ENCODE peak calls at places on chromosomes 5 and 9, in five cellular contexts. One of them, this sample, is unnamed.

GRCh38 chr5:132684496-132684895 is 10.7 kb downstream of the IL4 start:
- DNase-seq in neuronal stem cell: no peak
- DNase-seq in H9: no peak
- DNase-seq in H1: no peak
- DNase-seq in mesenchymal stem cell: no peak
- DNase-seq in this sample: no peak

GRCh38 chr5:71586052-71586940 is 844 bp upstream of the MCCC2 start:
- DNase-seq in neuronal stem cell: no peak
- DNase-seq in mesenchymal stem cell: no peak
- DNase-seq in H9: no peak
- DNase-seq in H1: no peak
- DNase-seq in this sample: no peak

GRCh38 chr9:16720386-16720785 is 150.1 kb downstream of the BNC2 start:
- DNase-seq in H1: no peak
- DNase-seq in mesenchymal stem cell: no peak
- DNase-seq in neuronal stem cell: no peak
- DNase-seq in H9: no peak
- DNase-seq in this sample: no peak

GRCh38 chr5:166845044-166845443 is 1446.4 kb upstream of the WWC1 start:
- DNase-seq in mesenchymal stem cell: peak
- DNase-seq in H1: no peak
- DNase-seq in H9: no peak
- DNase-seq in neuronal stem cell: peak
- DNase-seq in this sample: no peak

GRCh38 chr9:135926402-135927194 is 19.3 kb upstream of the CAMSAP1 start:
- DNase-seq in H1: no peak
- DNase-seq in H9: no peak
- DNase-seq in mesenchymal stem cell: peak
- DNase-seq in neuronal stem cell: no peak
- DNase-seq in this sample: peak

GRCh38 chr5:57878301-57878722 is 395.7 kb upstream of the ACTBL2 start:
- DNase-seq in mesenchymal stem cell: no peak
- DNase-seq in H1: no peak
- DNase-seq in neuronal stem cell: no peak
- DNase-seq in H9: no peak
- DNase-seq in this sample: no peak

GRCh38 chr9:87069690-87070089 is 122.4 kb upstream of the GAS1 start:
- DNase-seq in mesenchymal stem cell: peak
- DNase-seq in neuronal stem cell: no peak
- DNase-seq in H1: no peak
- DNase-seq in H9: no peak
- DNase-seq in this sample: no peak

GRCh38 chr5:83387041-83387440 is 84.5 kb upstream of the VCAN start:
- DNase-seq in H9: no peak
- DNase-seq in H1: no peak
- DNase-seq in neuronal stem cell: no peak
- DNase-seq in mesenchymal stem cell: peak
- DNase-seq in this sample: no peak

GRCh38 chr9:33102551-33103210 is 26.2 kb upstream of the SMU1 start:
- DNase-seq in mesenchymal stem cell: no peak
- DNase-seq in neuronal stem cell: no peak
- DNase-seq in H1: no peak
- DNase-seq in H9: no peak
- DNase-seq in this sample: no peak

GRCh38 chr5:146165469-146165868 is 17.0 kb downstream of the LARS1 start:
- DNase-seq in mesenchymal stem cell: no peak
- DNase-seq in neuronal stem cell: no peak
- DNase-seq in H9: no peak
- DNase-seq in H1: no peak
- DNase-seq in this sample: peak

GRCh38 chr5:14668247-14668646 is 3.7 kb downstream of the OTULIN start:
- DNase-seq in mesenchymal stem cell: no peak
- DNase-seq in H1: no peak
- DNase-seq in neuronal stem cell: no peak
- DNase-seq in H9: no peak
- DNase-seq in this sample: no peak

GRCh38 chr5:83844320-83845068 is 123.8 kb upstream of the HAPLN1 start:
- DNase-seq in H1: no peak
- DNase-seq in H9: no peak
- DNase-seq in neuronal stem cell: no peak
- DNase-seq in mesenchymal stem cell: peak
- DNase-seq in this sample: peak

GRCh38 chr9:98774746-98775145 is 21.6 kb downstream of the ANKS6 start:
- DNase-seq in mesenchymal stem cell: peak
- DNase-seq in neuronal stem cell: no peak
- DNase-seq in H1: peak
- DNase-seq in H9: no peak
- DNase-seq in this sample: no peak

GRCh38 chr9:77725820-77726219 is 77.7 kb upstream of the GNA14 start:
- DNase-seq in H1: no peak
- DNase-seq in H9: no peak
- DNase-seq in mesenchymal stem cell: no peak
- DNase-seq in neuronal stem cell: no peak
- DNase-seq in this sample: no peak

GRCh38 chr5:27868292-27868691 is 829.9 kb upstream of the CDH9 start:
- DNase-seq in neuronal stem cell: no peak
- DNase-seq in H9: no peak
- DNase-seq in mesenchymal stem cell: no peak
- DNase-seq in H1: no peak
- DNase-seq in this sample: no peak
- H2BK12ac ChIP-seq in neuronal stem cell: no peak
- H2BK12ac ChIP-seq in H9: no peak
- H2BK12ac ChIP-seq in mesenchymal stem cell: no peak
- H2BK12ac ChIP-seq in H1: no peak
- H2BK12ac ChIP-seq in this sample: no peak

DNA sequence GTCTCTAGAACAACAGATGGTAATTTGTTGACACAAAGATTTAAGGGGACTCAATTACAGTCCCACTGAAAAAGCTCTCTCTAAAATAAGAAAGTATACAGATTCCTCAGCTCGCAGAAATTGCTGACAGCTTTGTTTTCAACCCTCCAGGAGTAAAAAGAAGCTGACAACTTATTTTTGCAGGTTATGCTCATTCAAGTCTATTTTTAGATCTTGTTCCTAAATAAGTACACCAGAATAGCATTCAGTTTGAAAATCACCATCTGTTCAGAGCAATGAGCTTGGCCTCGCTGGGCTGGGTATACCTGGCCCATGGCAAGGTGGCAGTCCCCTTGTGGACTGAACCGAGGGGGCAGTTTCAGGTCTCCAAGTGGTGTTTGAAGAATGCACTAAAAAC is 169.3 kb downstream of the AUH start:
- DNase-seq in mesenchymal stem cell: peak
- DNase-seq in H9: no peak
- DNase-seq in H1: peak
- DNase-seq in neuronal stem cell: no peak
- DNase-seq in this sample: no peak
- H2BK12ac ChIP-seq in mesenchymal stem cell: peak
- H2BK12ac ChIP-seq in H9: no peak
- H2BK12ac ChIP-seq in H1: no peak
- H2BK12ac ChIP-seq in neuronal stem cell: no peak
- H2BK12ac ChIP-seq in this sample: peak

GRCh38 chr5:128462330-128462729 is 75.7 kb downstream of the FBN2 start:
- DNase-seq in mesenchymal stem cell: no peak
- DNase-seq in H1: no peak
- DNase-seq in H9: no peak
- DNase-seq in neuronal stem cell: no peak
- DNase-seq in this sample: no peak
- H2BK12ac ChIP-seq in mesenchymal stem cell: no peak
- H2BK12ac ChIP-seq in H1: no peak
- H2BK12ac ChIP-seq in H9: no peak
- H2BK12ac ChIP-seq in neuronal stem cell: no peak
- H2BK12ac ChIP-seq in this sample: no peak

DNA sequence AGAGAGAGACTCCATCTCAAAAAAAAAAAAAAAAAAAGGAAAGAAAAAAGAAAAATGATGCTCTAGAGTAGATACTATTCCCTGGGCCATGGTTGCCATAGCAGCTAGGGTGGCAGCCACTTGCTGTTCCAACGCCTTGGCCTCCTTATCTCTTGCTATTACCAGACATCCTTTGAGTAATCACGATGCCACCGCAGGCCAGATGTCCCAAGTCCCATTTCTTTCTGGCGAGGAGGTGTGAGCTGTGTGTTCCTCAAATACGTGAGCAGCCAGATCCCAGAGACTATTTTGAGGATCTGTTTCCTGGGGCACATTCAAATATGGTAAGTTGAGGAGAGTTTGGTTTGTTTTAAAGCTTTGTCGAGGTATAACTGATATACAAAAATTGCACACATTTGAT is 23.4 kb upstream of the GFPT2 start:
- DNase-seq in H9: no peak
- DNase-seq in H1: no peak
- DNase-seq in mesenchymal stem cell: no peak
- DNase-seq in neuronal stem cell: no peak
- DNase-seq in this sample: no peak
- H2BK12ac ChIP-seq in H9: no peak
- H2BK12ac ChIP-seq in H1: no peak
- H2BK12ac ChIP-seq in mesenchymal stem cell: no peak
- H2BK12ac ChIP-seq in neuronal stem cell: no peak
- H2BK12ac ChIP-seq in this sample: no peak

This sample was measured in trophoblast cell.